ENCODE peak calls at places on chromosomes 11 and 22, in seven cellular contexts. E is kidney, F is sigmoid colon, C is aorta, Q is fibroblast of mammary gland, R is tibial artery, U is right atrium auricular region. O is an unnamed sample.

GRCh38 chr11:123738374-123738773 is 3.1 kb downstream of the ZNF202 start:
- DNase-seq in E (no peak), F (no peak), C (no peak), Q (no peak), R (no peak), U (no peak), O (no peak)

GRCh38 chr22:41885576-41885975 is 29.3 kb downstream of the SHISA8 start:
- DNase-seq in E (no peak), F (no peak), C (no peak), Q (no peak), R (no peak), U (no peak), O (no peak)

GRCh38 chr11:100914415-100914814 is 215.2 kb downstream of the PGR start:
- DNase-seq in E (no peak), F (no peak), C (no peak), Q (no peak), R (no peak), U (no peak), O (no peak)

GRCh38 chr11:128465946-128466688 is 121.2 kb downstream of the ETS1 start:
- DNase-seq in E (no peak), F (no peak), C (peak), Q (no peak), R (no peak), U (no peak), O (no peak)

GRCh38 chr22:46414704-46415103 is 79.2 kb downstream of the TRMU start:
- DNase-seq in E (no peak), F (no peak), C (no peak), Q (no peak), R (no peak), U (no peak), O (no peak)

GRCh38 chr11:109864834-109865557 is 228.2 kb upstream of the ZC3H12C start:
- DNase-seq in E (no peak), F (no peak), C (no peak), Q (peak), R (no peak), U (no peak), O (no peak)

GRCh38 chr11:128437137-128437536 is 150.2 kb downstream of the ETS1 start:
- DNase-seq in E (no peak), F (no peak), C (no peak), Q (peak), R (no peak), U (no peak), O (no peak)

GRCh38 chr22:30004101-30004500 is 76.2 kb upstream of the HORMAD2 start:
- DNase-seq in E (no peak), F (no peak), C (no peak), Q (no peak), R (no peak), U (no peak), O (no peak)

GRCh38 chr11:121082219-121082618 is 18.8 kb upstream of the TECTA start:
- DNase-seq in E (no peak), F (no peak), C (no peak), Q (no peak), R (no peak), U (no peak), O (no peak)

GRCh38 chr11:45457649-45458048 is 171.5 kb upstream of the SYT13 start:
- DNase-seq in E (no peak), F (no peak), C (no peak), Q (peak), R (no peak), U (no peak), O (peak)

GRCh38 chr11:123580557-123581275 is 73.7 kb downstream of the SCN3B start:
- DNase-seq in E (no peak), F (no peak), C (peak), Q (peak), R (peak), U (no peak), O (peak)

GRCh38 chr22:22110548-22111266 is 128.1 kb upstream of the TOP3B start:
- DNase-seq in E (peak), F (no peak), C (no peak), Q (peak), R (no peak), U (no peak), O (peak)

GRCh38 chr11:8652140-8652539 is 30.3 kb downstream of the TRIM66 start:
- DNase-seq in E (no peak), F (no peak), C (no peak), Q (peak), R (no peak), U (no peak), O (no peak)

GRCh38 chr11:1307163-1307870 is 2.1 kb downstream of the TOLLIP start:
- DNase-seq in E (no peak), F (no peak), C (no peak), Q (no peak), R (no peak), U (no peak), O (peak)

GRCh38 chr11:44561275-44561781 is 4.1 kb upstream of the CD82 start:
- DNase-seq in E (no peak), F (peak), C (peak), Q (peak), R (no peak), U (no peak), O (no peak)

GRCh38 chr22:40485813-40486610 is 115.6 kb downstream of the SGSM3 start:
- DNase-seq in E (no peak), F (no peak), C (no peak), Q (peak), R (no peak), U (no peak), O (no peak)

GRCh38 chr11:46920709-46921108 is 2.4 kb upstream of the LRP4 start:
- DNase-seq in E (no peak), F (peak), C (no peak), Q (peak), R (peak), U (peak), O (no peak)

GRCh38 chr11:61914471-61915171 is 2.7 kb downstream of the RAB3IL1 start:
- DNase-seq in E (no peak), F (peak), C (peak), Q (no peak), R (peak), U (no peak), O (no peak)

GRCh38 chr22:29122041-29122440 is 49.2 kb downstream of the KREMEN1 start:
- DNase-seq in E (no peak), F (no peak), C (no peak), Q (no peak), R (no peak), U (no peak), O (no peak)

GRCh38 chr22:50418624-50419023 is 56.2 kb downstream of the SBF1 start:
- DNase-seq in E (peak), F (no peak), C (no peak), Q (no peak), R (no peak), U (no peak), O (no peak)

GRCh38 chr11:18013790-18014507 is 1.1 kb upstream of the SERGEF start:
- DNase-seq in E (peak), F (no peak), C (no peak), Q (no peak), R (no peak), U (no peak), O (no peak)

GRCh38 chr22:20531154-20531403 is 23.7 kb downstream of the MED15 start:
- DNase-seq in E (no peak), F (no peak), C (no peak), Q (no peak), R (no peak), U (no peak), O (no peak)
- H3K4me3 ChIP-seq in E (no peak), F (no peak), C (no peak), Q (no peak), R (no peak), U (no peak), O (no peak)

DNA sequence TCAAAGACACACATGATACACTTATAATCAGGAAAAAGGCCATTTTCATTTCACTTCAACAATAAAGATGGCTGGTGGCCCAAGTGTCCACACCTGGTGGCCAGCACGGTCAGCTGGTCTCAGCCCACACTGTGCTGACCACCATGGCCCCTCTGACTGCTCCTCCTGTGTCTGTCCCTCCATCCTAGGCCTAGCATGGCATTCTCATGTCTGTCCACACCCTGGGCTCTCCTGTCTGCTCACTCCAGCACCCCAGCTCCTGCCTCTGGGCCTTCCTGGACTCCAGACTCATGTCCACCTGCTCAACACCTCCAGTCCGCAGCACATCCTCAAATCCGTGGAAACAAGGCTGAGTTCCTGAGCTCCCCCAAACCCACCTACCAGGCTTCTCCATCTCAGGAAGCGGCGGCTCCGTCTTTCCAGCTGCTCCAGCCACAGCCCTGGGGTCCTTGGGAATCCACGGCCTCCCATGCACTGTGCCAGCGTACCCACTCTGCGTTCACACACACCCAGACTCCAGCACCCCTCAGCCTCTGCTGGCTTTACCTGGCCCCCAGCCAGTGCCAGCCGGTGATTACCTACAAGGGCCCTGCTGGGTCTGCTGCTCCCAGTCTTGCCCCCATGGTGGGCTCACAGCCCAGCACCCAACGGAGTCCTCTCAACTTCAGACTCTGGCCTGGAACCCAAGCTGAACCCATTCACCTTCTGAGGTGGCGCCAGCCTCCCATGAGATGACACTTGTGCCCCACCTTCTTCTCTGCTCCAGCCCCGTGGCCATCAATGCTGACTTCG is 13.9 kb downstream of the SIRT3 start:
- DNase-seq in E (peak), F (peak), C (peak), Q (no peak), R (no peak), U (no peak), O (no peak)
- H3K4me3 ChIP-seq in E (no peak), F (no peak), C (no peak), Q (no peak), R (no peak), U (no peak), O (no peak)

GRCh38 chr11:96306933-96307747 is 35.9 kb downstream of the MAML2 start:
- DNase-seq in E (peak), F (peak), C (peak), Q (peak), R (peak), U (peak), O (no peak)

GRCh38 chr11:96307748-96308133 is 35.3 kb downstream of the MAML2 start:
- DNase-seq in E (no peak), F (no peak), C (no peak), Q (peak), R (no peak), U (no peak), O (no peak)

GRCh38 chr11:96309001-96309642 is 33.9 kb downstream of the MAML2 start:
- DNase-seq in E (no peak), F (no peak), C (no peak), Q (peak), R (no peak), U (no peak), O (no peak)

GRCh38 chr11:96303980-96304379 is 39.0 kb downstream of the MAML2 start:
- DNase-seq in E (no peak), F (no peak), C (no peak), Q (no peak), R (no peak), U (no peak), O (no peak)

DNA sequence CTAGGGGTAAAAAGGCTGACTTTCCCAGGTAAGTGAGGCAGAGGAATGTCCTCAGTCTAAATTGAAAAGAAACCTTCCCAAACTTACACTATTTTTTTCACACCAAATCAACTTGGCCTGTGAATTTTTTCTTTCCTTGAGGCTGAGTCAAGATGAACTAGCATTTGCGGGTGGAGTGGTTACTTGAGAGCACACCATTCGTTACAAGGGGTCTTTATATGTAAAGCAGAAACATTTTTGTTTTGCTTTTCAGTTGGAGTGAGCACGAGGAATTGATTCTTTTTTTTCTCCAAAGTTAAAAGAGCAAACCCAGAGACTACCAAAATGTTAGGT is 36.4 kb downstream of the MAML2 start:
- DNase-seq in E (no peak), F (no peak), C (no peak), Q (no peak), R (no peak), U (no peak), O (no peak)
- H3K4me3 ChIP-seq in E (peak), F (peak), C (no peak), Q (peak), R (peak), U (no peak), O (no peak)

GRCh38 chr11:35523351-35523768 is 2.1 kb downstream of the PAMR1 start:
- DNase-seq in E (no peak), F (no peak), C (no peak), Q (peak), R (no peak), U (no peak), O (no peak)
- H3K4me3 ChIP-seq in E (no peak), F (no peak), C (no peak), Q (peak), R (no peak), U (no peak), O (no peak)

DNA sequence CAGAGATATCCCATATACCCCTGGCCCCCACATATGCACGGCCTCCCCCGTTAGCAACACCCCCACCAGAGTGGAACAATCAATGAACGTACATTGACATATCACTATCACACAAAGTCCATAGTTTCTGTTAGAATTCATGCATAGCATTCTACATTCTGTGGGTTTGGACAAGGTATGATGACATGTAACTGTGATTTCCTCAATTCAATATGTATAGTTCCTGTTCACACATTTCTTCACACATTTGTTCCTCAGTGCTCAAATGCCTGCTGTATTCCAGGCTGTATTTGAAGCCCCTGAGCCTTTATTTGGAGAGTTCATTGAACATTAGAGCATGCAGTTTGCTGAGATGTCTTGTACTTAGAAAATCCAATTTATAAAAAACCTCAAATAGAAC is 69.9 kb downstream of the PTPRJ start:
- DNase-seq in E (no peak), F (no peak), C (no peak), Q (no peak), R (no peak), U (no peak), O (no peak)
- H3K4me3 ChIP-seq in E (no peak), F (no peak), C (no peak), Q (no peak), R (no peak), U (no peak), O (no peak)

DNA sequence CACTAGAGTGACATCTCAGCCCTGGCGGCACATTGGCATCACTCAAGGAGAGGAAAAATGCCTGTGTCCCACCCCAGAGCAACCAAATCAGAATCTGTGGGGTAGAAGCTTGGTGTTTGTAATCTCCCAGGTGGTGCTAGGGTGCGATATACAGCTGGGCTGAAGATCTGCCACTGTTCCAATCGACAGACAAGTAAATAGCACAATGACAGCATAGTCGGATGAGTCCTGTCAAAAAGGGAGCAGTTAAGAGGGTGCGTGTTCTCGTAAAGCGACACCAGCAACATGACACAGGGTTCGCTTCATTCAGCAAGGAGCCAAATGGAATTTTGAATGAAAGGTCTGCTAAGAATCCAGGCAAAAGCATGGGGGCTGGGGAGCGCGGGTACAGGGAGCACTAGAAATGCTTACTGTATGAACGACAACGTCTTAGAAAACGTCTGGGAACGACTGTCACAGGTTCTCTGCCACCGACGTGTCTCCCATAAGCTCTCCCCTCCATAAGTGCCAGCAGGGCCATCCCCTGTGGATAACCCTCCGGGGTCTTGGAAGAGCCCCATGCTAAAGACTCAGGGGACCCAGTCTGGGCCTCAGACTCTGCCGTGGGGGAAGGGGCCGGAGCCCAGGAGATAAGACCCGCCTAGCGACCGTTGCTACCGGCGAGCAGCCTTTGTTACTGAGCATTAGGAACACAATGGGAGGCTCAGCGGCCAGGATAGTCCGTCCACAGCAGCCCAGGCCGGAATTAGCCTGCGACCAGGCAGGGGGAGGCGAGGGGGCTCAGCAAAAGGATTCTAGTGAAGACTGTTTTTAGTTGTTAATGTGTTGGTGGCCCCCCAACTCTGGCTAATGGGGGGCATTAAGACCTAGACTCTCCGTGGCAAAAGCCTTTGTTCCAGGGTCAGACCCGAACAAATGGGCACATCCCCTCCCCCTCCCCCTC is 20.8 kb downstream of the ADA2 start:
- DNase-seq in E (peak), F (no peak), C (no peak), Q (peak), R (no peak), U (no peak), O (no peak)
- H3K4me3 ChIP-seq in E (peak), F (peak), C (no peak), Q (peak), R (no peak), U (peak), O (peak)

GRCh38 chr11:118915941-118916841 is 9.5 kb downstream of the BCL9L start:
- DNase-seq in E (peak), F (peak), C (no peak), Q (no peak), R (no peak), U (no peak), O (no peak)
- H3K4me3 ChIP-seq in E (no peak), F (peak), C (no peak), Q (peak), R (peak), U (no peak), O (no peak)

O was measured in spleen.